ENCODE peak calls at places on chromosomes 12 and 14, in seven cellular contexts. One of them, this sample, is unnamed.

GRCh38 chr12:58795825-58796224 is 124.5 kb downstream of the LRIG3 start:
- DNase-seq in progenitor cell of endocrine pancreas: no peak
- DNase-seq in A549: no peak
- DNase-seq in sigmoid colon: no peak
- DNase-seq in choroid plexus epithelial cell: no peak
- DNase-seq in fibroblast of mammary gland: no peak
- DNase-seq in PC-3: no peak
- DNase-seq in this sample: no peak

GRCh38 chr14:100443643-100444042 is 120.5 kb downstream of the SLC25A47 start:
- DNase-seq in PC-3: peak
- DNase-seq in fibroblast of mammary gland: peak
- DNase-seq in A549: no peak
- DNase-seq in choroid plexus epithelial cell: peak
- DNase-seq in progenitor cell of endocrine pancreas: no peak
- DNase-seq in sigmoid colon: no peak
- DNase-seq in this sample: no peak

GRCh38 chr12:57712671-57713070 is 18.7 kb downstream of the OS9 start:
- DNase-seq in A549: no peak
- DNase-seq in choroid plexus epithelial cell: no peak
- DNase-seq in fibroblast of mammary gland: no peak
- DNase-seq in progenitor cell of endocrine pancreas: no peak
- DNase-seq in sigmoid colon: no peak
- DNase-seq in PC-3: no peak
- DNase-seq in this sample: no peak

GRCh38 chr12:115335048-115335447 is 651.1 kb upstream of the TBX3 start:
- DNase-seq in sigmoid colon: no peak
- DNase-seq in A549: no peak
- DNase-seq in PC-3: no peak
- DNase-seq in choroid plexus epithelial cell: no peak
- DNase-seq in fibroblast of mammary gland: peak
- DNase-seq in progenitor cell of endocrine pancreas: no peak
- DNase-seq in this sample: no peak

GRCh38 chr14:24982472-24983155 is 67.3 kb downstream of the STXBP6 start:
- DNase-seq in sigmoid colon: no peak
- DNase-seq in A549: peak
- DNase-seq in choroid plexus epithelial cell: peak
- DNase-seq in fibroblast of mammary gland: peak
- DNase-seq in progenitor cell of endocrine pancreas: no peak
- DNase-seq in PC-3: peak
- DNase-seq in this sample: no peak

GRCh38 chr12:77324763-77325468 is 259.5 kb upstream of the E2F7 start:
- DNase-seq in A549: peak
- DNase-seq in fibroblast of mammary gland: peak
- DNase-seq in progenitor cell of endocrine pancreas: peak
- DNase-seq in choroid plexus epithelial cell: peak
- DNase-seq in PC-3: peak
- DNase-seq in sigmoid colon: peak
- DNase-seq in this sample: peak

GRCh38 chr12:120257041-120257821 is 8.3 kb downstream of the PXN start:
- DNase-seq in fibroblast of mammary gland: peak
- DNase-seq in A549: no peak
- DNase-seq in choroid plexus epithelial cell: peak
- DNase-seq in PC-3: peak
- DNase-seq in sigmoid colon: peak
- DNase-seq in progenitor cell of endocrine pancreas: no peak
- DNase-seq in this sample: no peak

GRCh38 chr14:34365309-34365915 is 96.6 kb downstream of the SPTSSA start:
- DNase-seq in PC-3: peak
- DNase-seq in sigmoid colon: no peak
- DNase-seq in A549: peak
- DNase-seq in progenitor cell of endocrine pancreas: no peak
- DNase-seq in choroid plexus epithelial cell: peak
- DNase-seq in fibroblast of mammary gland: peak
- DNase-seq in this sample: no peak

GRCh38 chr14:58298880-58299664 is 717 bp downstream of the ARID4A start:
- DNase-seq in PC-3: no peak
- DNase-seq in sigmoid colon: peak
- DNase-seq in choroid plexus epithelial cell: no peak
- DNase-seq in progenitor cell of endocrine pancreas: peak
- DNase-seq in fibroblast of mammary gland: no peak
- DNase-seq in A549: no peak
- DNase-seq in this sample: peak

GRCh38 chr12:5172886-5173285 is 129.2 kb downstream of the KCNA5 start:
- DNase-seq in PC-3: no peak
- DNase-seq in sigmoid colon: no peak
- DNase-seq in fibroblast of mammary gland: no peak
- DNase-seq in A549: no peak
- DNase-seq in progenitor cell of endocrine pancreas: no peak
- DNase-seq in choroid plexus epithelial cell: no peak
- DNase-seq in this sample: no peak

GRCh38 chr12:92304335-92305066 is 158.9 kb upstream of the BTG1 start:
- DNase-seq in PC-3: no peak
- DNase-seq in fibroblast of mammary gland: peak
- DNase-seq in A549: no peak
- DNase-seq in choroid plexus epithelial cell: peak
- DNase-seq in sigmoid colon: no peak
- DNase-seq in progenitor cell of endocrine pancreas: no peak
- DNase-seq in this sample: no peak

GRCh38 chr14:36271939-36272907 is 48.2 kb downstream of the MBIP start:
- DNase-seq in choroid plexus epithelial cell: peak
- DNase-seq in progenitor cell of endocrine pancreas: no peak
- DNase-seq in PC-3: no peak
- DNase-seq in fibroblast of mammary gland: peak
- DNase-seq in sigmoid colon: no peak
- DNase-seq in A549: no peak
- DNase-seq in this sample: peak

GRCh38 chr12:12718853-12719252 is 1.7 kb downstream of the CDKN1B start:
- DNase-seq in PC-3: peak
- DNase-seq in choroid plexus epithelial cell: peak
- DNase-seq in sigmoid colon: no peak
- DNase-seq in fibroblast of mammary gland: peak
- DNase-seq in A549: peak
- DNase-seq in progenitor cell of endocrine pancreas: no peak
- DNase-seq in this sample: no peak

GRCh38 chr12:123041042-123041531 is 60.6 kb downstream of the ARL6IP4 start:
- DNase-seq in progenitor cell of endocrine pancreas: no peak
- DNase-seq in choroid plexus epithelial cell: no peak
- DNase-seq in fibroblast of mammary gland: no peak
- DNase-seq in sigmoid colon: no peak
- DNase-seq in PC-3: no peak
- DNase-seq in A549: no peak
- DNase-seq in this sample: no peak

GRCh38 chr12:14995583-14996425 is 23.0 kb downstream of the PDE6H start:
- DNase-seq in A549: peak
- DNase-seq in sigmoid colon: no peak
- DNase-seq in PC-3: peak
- DNase-seq in fibroblast of mammary gland: peak
- DNase-seq in progenitor cell of endocrine pancreas: no peak
- DNase-seq in choroid plexus epithelial cell: peak
- DNase-seq in this sample: no peak

GRCh38 chr12:124466200-124467128 is 100.9 kb downstream of the NCOR2 start:
- DNase-seq in A549: peak
- DNase-seq in PC-3: no peak
- DNase-seq in sigmoid colon: no peak
- DNase-seq in progenitor cell of endocrine pancreas: no peak
- DNase-seq in fibroblast of mammary gland: peak
- DNase-seq in choroid plexus epithelial cell: peak
- DNase-seq in this sample: no peak

GRCh38 chr12:55682087-55682796 is 25.5 kb downstream of the ITGA7 start:
- DNase-seq in sigmoid colon: peak
- DNase-seq in fibroblast of mammary gland: no peak
- DNase-seq in choroid plexus epithelial cell: no peak
- DNase-seq in A549: peak
- DNase-seq in PC-3: no peak
- DNase-seq in progenitor cell of endocrine pancreas: no peak
- DNase-seq in this sample: no peak

GRCh38 chr14:65826946-65827345 is 414.4 kb downstream of the FUT8 start:
- DNase-seq in sigmoid colon: no peak
- DNase-seq in PC-3: no peak
- DNase-seq in fibroblast of mammary gland: no peak
- DNase-seq in choroid plexus epithelial cell: no peak
- DNase-seq in A549: no peak
- DNase-seq in progenitor cell of endocrine pancreas: no peak
- DNase-seq in this sample: no peak

GRCh38 chr14:65821224-65821753 is 408.8 kb downstream of the FUT8 start:
- DNase-seq in PC-3: no peak
- DNase-seq in choroid plexus epithelial cell: no peak
- DNase-seq in A549: no peak
- DNase-seq in fibroblast of mammary gland: no peak
- DNase-seq in sigmoid colon: no peak
- DNase-seq in progenitor cell of endocrine pancreas: no peak
- DNase-seq in this sample: no peak

GRCh38 chr14:65824285-65824977 is 411.9 kb downstream of the FUT8 start:
- DNase-seq in sigmoid colon: no peak
- DNase-seq in fibroblast of mammary gland: peak
- DNase-seq in choroid plexus epithelial cell: peak
- DNase-seq in progenitor cell of endocrine pancreas: peak
- DNase-seq in A549: peak
- DNase-seq in PC-3: peak
- DNase-seq in this sample: peak

GRCh38 chr14:65827520-65827919 is 415.0 kb downstream of the FUT8 start:
- DNase-seq in choroid plexus epithelial cell: no peak
- DNase-seq in PC-3: no peak
- DNase-seq in A549: no peak
- DNase-seq in sigmoid colon: no peak
- DNase-seq in fibroblast of mammary gland: no peak
- DNase-seq in progenitor cell of endocrine pancreas: no peak
- DNase-seq in this sample: no peak

DNA sequence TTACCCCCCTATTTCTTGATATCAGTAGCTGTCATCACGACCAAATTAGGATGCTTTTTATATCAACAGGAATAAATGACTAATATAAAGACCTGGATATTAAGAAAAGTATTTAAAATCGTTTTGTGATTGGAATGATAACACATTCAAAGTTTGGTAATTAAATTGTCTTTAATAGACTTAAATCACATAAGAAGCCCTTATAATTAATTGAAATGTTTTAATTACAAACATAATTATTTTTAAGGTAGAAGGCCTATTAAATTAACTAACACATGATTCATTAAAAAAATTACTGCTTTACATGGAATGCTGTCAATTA is 412.4 kb downstream of the FUT8 start:
- DNase-seq in progenitor cell of endocrine pancreas: no peak
- DNase-seq in choroid plexus epithelial cell: no peak
- DNase-seq in sigmoid colon: no peak
- DNase-seq in fibroblast of mammary gland: no peak
- DNase-seq in PC-3: no peak
- DNase-seq in A549: no peak
- DNase-seq in this sample: no peak
- TF ChIP-seq CTCF in progenitor cell of endocrine pancreas: peak
- TF ChIP-seq CTCF in choroid plexus epithelial cell: no peak
- TF ChIP-seq CTCF in sigmoid colon: no peak
- TF ChIP-seq CTCF in fibroblast of mammary gland: no peak
- TF ChIP-seq CTCF in PC-3: no peak
- TF ChIP-seq CTCF in A549: no peak
- TF ChIP-seq CTCF in this sample: peak

DNA sequence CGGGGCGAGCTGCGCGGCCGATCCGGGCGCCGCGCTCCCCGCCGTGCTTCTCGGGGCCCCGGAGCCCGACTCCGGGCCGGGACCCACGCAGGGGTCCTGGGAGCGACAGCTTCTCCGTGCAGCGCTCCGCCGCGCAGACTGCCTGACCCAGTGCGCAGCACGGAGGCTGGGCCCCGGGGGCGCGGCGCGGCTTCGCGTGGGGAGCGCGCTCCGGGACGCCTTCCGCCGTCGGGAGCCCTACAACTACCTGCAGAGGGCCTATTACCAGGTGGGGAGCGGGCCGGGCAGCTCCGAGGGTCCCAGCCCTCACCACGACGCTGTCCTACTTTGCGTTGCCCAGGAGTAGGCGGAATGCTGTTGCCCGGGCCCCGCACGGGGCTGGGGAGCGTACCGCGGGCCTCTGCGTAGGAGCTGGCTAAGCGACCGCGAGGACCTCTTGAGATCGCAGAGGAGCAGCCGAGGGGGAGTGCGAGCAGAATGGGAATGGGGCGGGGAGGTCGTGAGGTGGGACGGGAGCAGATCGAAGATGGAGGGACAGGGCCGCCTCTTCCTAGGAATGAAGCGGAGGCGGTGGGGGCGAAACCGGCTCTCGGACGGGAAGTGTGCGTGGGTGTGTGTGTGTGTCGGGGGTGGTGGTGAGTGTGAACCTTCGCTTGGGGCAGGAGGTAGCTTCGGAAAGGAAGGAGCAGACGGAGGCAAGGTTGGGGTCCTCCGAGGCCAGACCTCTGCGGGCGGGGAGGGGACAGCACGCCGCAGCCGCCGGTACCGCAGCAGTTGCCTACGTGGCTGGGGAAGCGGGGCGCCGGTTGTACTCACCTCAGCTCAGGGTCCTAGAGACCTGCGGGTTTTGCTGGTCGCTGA is 694 bp downstream of the P3H3 start:
- DNase-seq in PC-3: no peak
- DNase-seq in sigmoid colon: peak
- DNase-seq in choroid plexus epithelial cell: peak
- DNase-seq in fibroblast of mammary gland: peak
- DNase-seq in progenitor cell of endocrine pancreas: no peak
- DNase-seq in A549: peak
- DNase-seq in this sample: peak
- TF ChIP-seq CTCF in PC-3: no peak
- TF ChIP-seq CTCF in sigmoid colon: no peak
- TF ChIP-seq CTCF in choroid plexus epithelial cell: no peak
- TF ChIP-seq CTCF in fibroblast of mammary gland: no peak
- TF ChIP-seq CTCF in progenitor cell of endocrine pancreas: no peak
- TF ChIP-seq CTCF in A549: no peak
- TF ChIP-seq CTCF in this sample: peak

DNA sequence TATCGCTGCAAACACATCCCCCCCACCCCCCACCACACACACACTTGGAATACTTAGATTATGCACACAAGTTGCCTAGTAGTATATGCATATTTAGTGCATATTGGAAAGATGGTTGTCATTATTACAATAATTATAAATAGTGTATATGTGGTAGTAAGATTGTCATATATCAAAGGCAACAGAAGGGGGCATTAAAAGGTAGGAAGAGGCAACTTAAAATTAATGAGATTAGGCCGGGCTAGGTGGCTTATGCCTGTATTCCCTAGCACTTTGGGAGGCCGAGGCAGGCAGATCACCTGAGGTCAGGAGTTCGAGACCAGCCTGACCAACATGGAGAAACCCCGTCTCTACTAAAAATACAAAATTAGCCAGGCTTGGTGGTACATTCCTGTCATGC is 52.1 kb downstream of the GSC start:
- DNase-seq in A549: no peak
- DNase-seq in PC-3: no peak
- DNase-seq in choroid plexus epithelial cell: peak
- DNase-seq in fibroblast of mammary gland: peak
- DNase-seq in sigmoid colon: no peak
- DNase-seq in progenitor cell of endocrine pancreas: no peak
- DNase-seq in this sample: no peak
- TF ChIP-seq CTCF in A549: no peak
- TF ChIP-seq CTCF in PC-3: no peak
- TF ChIP-seq CTCF in choroid plexus epithelial cell: peak
- TF ChIP-seq CTCF in fibroblast of mammary gland: peak
- TF ChIP-seq CTCF in sigmoid colon: no peak
- TF ChIP-seq CTCF in progenitor cell of endocrine pancreas: no peak
- TF ChIP-seq CTCF in this sample: no peak

DNA sequence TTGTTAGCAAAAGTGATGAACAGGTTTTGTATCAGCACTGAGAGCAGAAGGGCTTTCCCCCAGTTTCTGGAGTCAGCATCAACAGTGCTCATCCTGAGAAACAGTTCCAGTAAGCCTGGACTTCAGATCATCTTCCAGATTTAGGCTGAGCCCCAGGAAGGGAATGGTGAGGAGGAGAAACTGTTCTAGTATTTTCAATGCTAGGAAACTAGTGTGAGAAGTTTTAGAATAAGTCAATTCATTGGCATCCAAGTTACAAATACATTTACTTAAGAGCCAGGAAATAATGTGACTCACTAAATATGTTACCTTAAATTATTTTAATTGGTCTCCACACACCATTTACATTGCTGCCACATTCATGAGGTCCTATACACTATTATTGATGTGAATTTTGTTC is 123.3 kb downstream of the SRGAP1 start:
- DNase-seq in sigmoid colon: no peak
- DNase-seq in progenitor cell of endocrine pancreas: no peak
- DNase-seq in choroid plexus epithelial cell: no peak
- DNase-seq in fibroblast of mammary gland: no peak
- DNase-seq in PC-3: no peak
- DNase-seq in A549: no peak
- DNase-seq in this sample: no peak
- TF ChIP-seq CTCF in sigmoid colon: no peak
- TF ChIP-seq CTCF in progenitor cell of endocrine pancreas: no peak
- TF ChIP-seq CTCF in choroid plexus epithelial cell: no peak
- TF ChIP-seq CTCF in fibroblast of mammary gland: no peak
- TF ChIP-seq CTCF in PC-3: no peak
- TF ChIP-seq CTCF in A549: no peak
- TF ChIP-seq CTCF in this sample: no peak